ENCODE peak calls at places on chromosomes 11 and 22, in four cellular contexts. T is gastrocnemius medialis, F is lower lobe of right lung, J is IMR-90. L is an unnamed sample.

GRCh38 chr11:114257621-114258558 is 38.3 kb upstream of the NNMT start:
- DNase-seq in T (peak; percentile 63), F (peak; percentile 68), J (no peak), L (peak; percentile 78)

GRCh38 chr11:13699041-13699440 is 30.6 kb downstream of the FAR1 start:
- DNase-seq in T (no peak), F (no peak), J (no peak), L (no peak)

GRCh38 chr11:47376543-47377371 is 1.6 kb downstream of the SPI1 start:
- DNase-seq in T (no peak), F (peak; percentile 87), J (no peak), L (no peak)

GRCh38 chr11:7896026-7896785 is 34.9 kb downstream of the OR10A6 start:
- DNase-seq in T (no peak), F (no peak), J (no peak), L (no peak)

GRCh38 chr11:74773481-74773880 is 24.8 kb downstream of the RNF169 start:
- DNase-seq in T (no peak), F (no peak), J (peak; percentile 76), L (no peak)

GRCh38 chr11:119205080-119205479 is 1.1 kb upstream of the CBL start:
- DNase-seq in T (no peak), F (peak; percentile 73), J (no peak), L (peak; percentile 64)

GRCh38 chr11:73257342-73258103 is 14.6 kb upstream of the P2RY6 start:
- DNase-seq in T (no peak), F (peak; percentile 68), J (peak; percentile 91), L (peak; percentile 64)

GRCh38 chr22:20013382-20013871 is 3.2 kb downstream of the ARVCF start:
- DNase-seq in T (peak; percentile 35), F (peak; percentile 78), J (peak; percentile 47), L (peak; percentile 76)

GRCh38 chr11:19889531-19889930 is 176.9 kb downstream of the NAV2 start:
- DNase-seq in T (no peak), F (no peak), J (peak; percentile 38), L (no peak)

GRCh38 chr11:86594746-86595145 is 77.7 kb downstream of the ME3 start:
- DNase-seq in T (no peak), F (no peak), J (peak; percentile 71), L (no peak)

GRCh38 chr11:2474059-2474901 is 29.5 kb downstream of the KCNQ1 start:
- DNase-seq in T (no peak), F (peak; percentile 70), J (no peak), L (no peak)

GRCh38 chr11:16043617-16044016 is 312.7 kb downstream of the SOX6 start:
- DNase-seq in T (no peak), F (no peak), J (no peak), L (no peak)

DNA sequence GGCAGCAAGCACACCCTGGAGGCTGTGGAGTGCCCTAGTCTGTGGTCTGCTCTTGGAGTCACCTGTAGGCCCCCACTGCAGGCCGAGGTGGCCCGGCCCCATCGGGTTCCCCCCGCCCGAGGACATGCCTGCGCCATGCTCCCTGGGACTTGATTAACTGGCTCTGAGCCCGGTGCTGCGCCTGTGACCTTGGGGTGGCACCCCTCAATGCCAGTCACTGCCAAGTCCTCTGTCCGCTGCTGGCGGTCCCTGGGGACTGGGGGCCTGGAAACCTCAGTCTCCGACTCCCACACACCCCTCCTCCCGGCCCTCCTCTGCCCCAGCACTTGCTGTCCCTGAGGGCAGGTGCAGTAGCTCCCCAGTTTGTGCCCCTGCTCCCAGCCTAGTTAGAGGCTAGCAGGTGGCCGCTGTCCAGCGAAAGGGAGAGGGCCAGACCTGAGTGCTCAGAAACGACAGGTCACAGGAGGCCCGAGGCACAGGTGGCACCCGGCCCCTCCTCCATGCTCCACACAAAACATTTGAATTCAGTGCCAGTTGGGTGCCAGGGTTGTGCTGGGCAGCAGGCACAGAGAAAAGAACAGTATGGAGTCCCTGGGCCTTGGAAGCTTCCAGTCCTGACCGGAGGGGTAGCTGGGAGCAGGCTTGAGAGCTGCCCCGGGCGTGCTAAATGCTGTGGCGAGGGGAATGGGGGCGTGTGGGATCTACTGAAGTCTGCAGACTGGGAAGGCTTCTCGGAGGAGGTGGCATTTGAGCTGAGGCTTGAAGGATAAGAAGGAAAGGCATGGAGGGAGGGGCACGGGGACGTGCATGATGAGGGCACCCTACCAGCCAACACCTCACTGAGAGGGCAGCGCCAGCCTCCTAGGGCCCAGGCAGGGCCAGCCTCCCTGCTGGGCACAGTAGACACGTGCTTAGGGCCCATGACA is 16.4 kb upstream of the FLRT1 start:
- DNase-seq in T (no peak), F (no peak), J (no peak), L (no peak)
- H3K27ac ChIP-seq in T (no peak overlapping the region), F (no peak overlapping the region), J (no peak overlapping the region), L (no peak overlapping the region)

GRCh38 chr11:77473801-77474508 is at the start of gene PAK1:
- DNase-seq in T (peak; percentile 65), F (peak; percentile 93), J (peak; percentile 86), L (peak; percentile 85)
- TF ChIP-seq CTCF in T (no peak), F (peak; percentile 11), J (peak; percentile 24), L (no peak)

GRCh38 chr22:22166941-22167713 is 77.5 kb upstream of the VPREB1 start:
- DNase-seq in T (no peak), F (no peak), J (no peak), L (no peak)

GRCh38 chr22:22169923-22170322 is 74.7 kb upstream of the VPREB1 start:
- DNase-seq in T (no peak), F (no peak), J (no peak), L (no peak)

GRCh38 chr22:22167791-22168189 is 76.8 kb upstream of the VPREB1 start:
- DNase-seq in T (no peak), F (no peak), J (no peak), L (no peak)

GRCh38 chr22:22168941-22169867 is 75.4 kb upstream of the VPREB1 start:
- DNase-seq in T (no peak), F (no peak), J (no peak), L (no peak)

GRCh38 chr22:22168190-22168940 is 76.2 kb upstream of the VPREB1 start:
- DNase-seq in T (no peak), F (no peak), J (peak; percentile 61), L (no peak)
- H3K27ac ChIP-seq in T (no peak overlapping the region), F (no peak overlapping the region), J (no peak overlapping the region), L (no peak overlapping the region)

DNA sequence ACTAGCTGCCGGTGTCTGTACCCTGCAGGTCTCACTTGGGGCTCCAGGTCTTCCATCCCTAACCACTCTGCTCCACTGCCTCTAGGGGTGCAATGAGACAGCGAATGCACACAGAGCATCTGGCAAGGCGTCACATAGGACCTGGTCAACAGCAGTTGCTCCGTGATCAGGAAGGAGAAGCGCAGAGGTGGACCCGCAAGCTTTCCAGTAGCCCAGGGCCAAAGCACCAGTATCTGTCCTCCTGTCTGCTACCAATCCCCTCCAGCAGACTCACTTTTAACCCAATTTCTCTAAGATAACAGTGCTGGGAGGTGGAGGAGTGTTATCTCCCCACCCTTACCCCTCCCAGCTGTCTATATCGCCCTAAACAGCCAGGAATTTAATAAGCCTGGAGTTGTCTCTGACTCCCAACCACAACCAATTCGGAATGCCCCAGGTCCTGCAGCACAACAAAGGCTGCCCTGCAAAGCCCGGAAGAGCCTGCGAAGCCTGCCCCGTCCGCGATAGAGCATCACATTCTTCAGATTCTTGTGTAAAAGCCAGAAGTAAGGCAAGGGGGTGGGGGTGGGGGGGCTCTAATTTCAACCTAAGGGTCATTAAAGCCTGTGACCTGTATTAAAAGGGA is 19.3 kb downstream of the MYH9 start:
- DNase-seq in T (no peak), F (no peak), J (peak; percentile 78), L (no peak)
- TF ChIP-seq CTCF in T (no peak), F (peak; percentile 21), J (peak; percentile 23), L (no peak)

DNA sequence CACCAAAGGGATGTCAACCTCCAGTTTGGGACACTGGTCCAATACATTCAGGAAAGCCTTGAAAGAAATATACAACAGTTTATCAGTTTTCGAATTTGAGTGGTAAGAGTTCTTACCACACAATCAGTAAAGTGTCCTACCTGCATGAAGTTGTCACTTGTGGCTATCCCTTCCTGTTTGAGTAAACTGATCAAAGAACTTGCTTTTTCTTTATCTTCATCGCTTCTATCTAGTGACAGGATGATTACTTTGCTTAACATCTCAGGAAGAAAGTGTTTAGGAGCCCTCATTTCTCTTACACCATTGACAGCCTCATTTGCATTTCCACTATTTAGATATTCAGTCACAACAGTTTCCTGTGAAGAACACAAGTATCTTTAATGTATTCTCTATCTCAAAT is 8.4 kb downstream of the EIF4G2 start:
- DNase-seq in T (no peak), F (no peak), J (no peak), L (no peak)
- H3K27ac ChIP-seq in T (peak overlapping the region; percentile 3), F (no peak overlapping the region), J (no peak overlapping the region), L (no peak overlapping the region)

DNA sequence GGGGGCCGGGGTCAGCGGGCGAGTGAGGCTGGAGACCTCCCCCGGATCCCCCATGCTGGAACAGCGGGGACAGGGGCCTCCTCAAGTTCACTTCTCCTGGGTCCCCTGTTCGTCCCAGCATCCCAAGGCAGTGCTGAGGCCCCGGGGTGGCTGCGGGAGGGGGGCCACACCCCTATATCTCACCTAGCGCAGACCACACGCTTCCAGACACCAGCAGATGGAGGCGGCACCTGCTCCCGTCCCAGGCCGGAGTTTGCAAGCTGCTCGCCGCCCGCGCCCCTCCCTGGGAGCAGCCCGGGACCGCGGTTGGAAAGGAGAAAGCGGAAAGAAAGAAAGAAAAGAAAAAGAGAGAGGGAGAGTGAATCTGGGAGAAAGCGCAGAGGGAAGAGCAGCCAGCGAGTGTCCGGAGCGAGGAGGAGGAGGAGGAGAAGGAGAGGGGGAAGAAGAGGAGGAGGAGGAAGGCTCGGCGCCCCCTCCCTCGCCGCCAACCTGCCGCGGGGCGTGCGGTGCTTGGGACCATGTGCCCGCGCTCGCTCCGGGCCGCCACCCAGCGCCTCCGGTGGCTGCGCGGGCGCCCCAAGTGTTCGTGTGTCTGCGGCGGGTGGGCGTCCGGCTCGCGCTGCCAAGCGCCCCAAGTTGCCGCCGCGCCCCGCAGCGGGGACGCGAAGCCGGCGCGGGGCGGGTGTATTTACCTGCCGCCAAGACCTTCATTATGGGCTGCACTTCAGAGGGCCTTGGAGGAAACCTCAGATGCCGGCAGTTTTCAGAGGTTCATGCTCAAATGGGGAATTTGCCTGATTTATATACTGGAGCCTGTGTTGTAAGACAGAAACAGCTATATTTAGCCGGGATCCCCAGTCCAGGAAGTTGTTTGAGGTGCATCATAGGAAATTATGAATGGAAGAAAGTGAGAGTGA is at the start of gene LIF:
- DNase-seq in T (no peak), F (no peak), J (peak; percentile 86), L (no peak)
- TF ChIP-seq CTCF in T (no peak), F (peak; percentile 19), J (peak; percentile 12), L (no peak)

GRCh38 chr11:66324626-66325025 is 7.8 kb upstream of the CD248 start:
- DNase-seq in T (no peak), F (no peak), J (no peak), L (no peak)
- H3K27ac ChIP-seq in T (no peak overlapping the region), F (no peak overlapping the region), J (peak overlapping the region; percentile 79), L (no peak overlapping the region)

GRCh38 chr11:17730137-17730536 is 4.4 kb upstream of the KCNC1 start:
- DNase-seq in T (no peak), F (no peak), J (no peak), L (no peak)

GRCh38 chr11:17734986-17735822 is 623 bp downstream of the KCNC1 start:
- DNase-seq in T (no peak), F (peak; percentile 68), J (peak; percentile 69), L (peak; percentile 72)

GRCh38 chr11:17733261-17733660 is 1.3 kb upstream of the KCNC1 start:
- DNase-seq in T (no peak), F (no peak), J (no peak), L (peak; percentile 39)

GRCh38 chr11:17734418-17734911 is at the start of gene KCNC1:
- DNase-seq in T (no peak), F (no peak), J (peak; percentile 34), L (peak; percentile 46)

GRCh38 chr11:17730608-17731462 is 3.7 kb upstream of the KCNC1 start:
- DNase-seq in T (peak; percentile 64), F (peak; percentile 72), J (peak; percentile 66), L (peak; percentile 78)
- TF ChIP-seq CTCF in T (peak; percentile 89), F (peak; percentile 87), J (peak; percentile 96), L (peak; percentile 76)

GRCh38 chr11:56624661-56625110 is 10.0 kb upstream of the OR5M1 start:
- DNase-seq in T (no peak), F (no peak), J (peak; percentile 34), L (no peak)
- H3K27ac ChIP-seq in T (no peak overlapping the region), F (no peak overlapping the region), J (no peak overlapping the region), L (no peak overlapping the region)

L was measured in tibial artery.